ENCODE peak calls at places on chromosome 19, in five cellular contexts. One of them, this sample, is unnamed.
A peak's percentile ranks its signal among the peaks of the same experiment; 100 is the strongest.

GRCh38 chr19:28075229-28075628 is 1137.7 kb downstream of the UQCRFS1 start:
- DNase-seq in stimulated activated CD8-positive, alpha-beta memory T cell treated with anti-CD3 and anti-CD28 coated beads, Interleukin-15, amount 100 ng/mL, for 24 hours: no peak
- DNase-seq in T-helper 17 cell: no peak
- DNase-seq in CD8-positive, alpha-beta memory T cell: no peak
- DNase-seq in ELF-1: no peak
- DNase-seq in this sample: no peak

GRCh38 chr19:12766051-12766521 is 9.3 kb downstream of the HOOK2 start:
- DNase-seq in stimulated activated CD8-positive, alpha-beta memory T cell treated with anti-CD3 and anti-CD28 coated beads, Interleukin-15, amount 100 ng/mL, for 24 hours: peak; percentile 56
- DNase-seq in T-helper 17 cell: peak; percentile 61
- DNase-seq in CD8-positive, alpha-beta memory T cell: peak; percentile 84
- DNase-seq in ELF-1: peak; percentile 93
- DNase-seq in this sample: peak; percentile 95

GRCh38 chr19:7995756-7996155 is 9.7 kb downstream of the ELAVL1 start:
- DNase-seq in stimulated activated CD8-positive, alpha-beta memory T cell treated with anti-CD3 and anti-CD28 coated beads, Interleukin-15, amount 100 ng/mL, for 24 hours: no peak
- DNase-seq in T-helper 17 cell: no peak
- DNase-seq in CD8-positive, alpha-beta memory T cell: no peak
- DNase-seq in ELF-1: no peak
- DNase-seq in this sample: no peak

GRCh38 chr19:38917921-38918491 is 6.0 kb upstream of the CCER2 start:
- DNase-seq in stimulated activated CD8-positive, alpha-beta memory T cell treated with anti-CD3 and anti-CD28 coated beads, Interleukin-15, amount 100 ng/mL, for 24 hours: no peak
- DNase-seq in T-helper 17 cell: no peak
- DNase-seq in CD8-positive, alpha-beta memory T cell: no peak
- DNase-seq in ELF-1: peak; percentile 31
- DNase-seq in this sample: no peak

GRCh38 chr19:17762505-17763229 is 11.4 kb downstream of the FCHO1 start:
- DNase-seq in stimulated activated CD8-positive, alpha-beta memory T cell treated with anti-CD3 and anti-CD28 coated beads, Interleukin-15, amount 100 ng/mL, for 24 hours: no peak
- DNase-seq in T-helper 17 cell: no peak
- DNase-seq in CD8-positive, alpha-beta memory T cell: no peak
- DNase-seq in ELF-1: peak; percentile 96
- DNase-seq in this sample: peak; percentile 92

GRCh38 chr19:5914946-5915781 is 1.1 kb downstream of the CAPS start:
- DNase-seq in stimulated activated CD8-positive, alpha-beta memory T cell treated with anti-CD3 and anti-CD28 coated beads, Interleukin-15, amount 100 ng/mL, for 24 hours: no peak
- DNase-seq in T-helper 17 cell: no peak
- DNase-seq in CD8-positive, alpha-beta memory T cell: no peak
- DNase-seq in ELF-1: peak; percentile 54
- DNase-seq in this sample: no peak

GRCh38 chr19:14369399-14370168 is 11.7 kb upstream of the ADGRE5 start:
- DNase-seq in stimulated activated CD8-positive, alpha-beta memory T cell treated with anti-CD3 and anti-CD28 coated beads, Interleukin-15, amount 100 ng/mL, for 24 hours: peak; percentile 60
- DNase-seq in T-helper 17 cell: peak; percentile 87
- DNase-seq in CD8-positive, alpha-beta memory T cell: peak; percentile 95
- DNase-seq in ELF-1: no peak
- DNase-seq in this sample: no peak

GRCh38 chr19:28847468-28847867 is 365.5 kb downstream of the UQCRFS1 start:
- DNase-seq in stimulated activated CD8-positive, alpha-beta memory T cell treated with anti-CD3 and anti-CD28 coated beads, Interleukin-15, amount 100 ng/mL, for 24 hours: no peak
- DNase-seq in T-helper 17 cell: no peak
- DNase-seq in CD8-positive, alpha-beta memory T cell: no peak
- DNase-seq in ELF-1: no peak
- DNase-seq in this sample: no peak

GRCh38 chr19:47540748-47541147 is 25.9 kb upstream of the NAPA start:
- DNase-seq in stimulated activated CD8-positive, alpha-beta memory T cell treated with anti-CD3 and anti-CD28 coated beads, Interleukin-15, amount 100 ng/mL, for 24 hours: no peak
- DNase-seq in T-helper 17 cell: no peak
- DNase-seq in CD8-positive, alpha-beta memory T cell: no peak
- DNase-seq in ELF-1: no peak
- DNase-seq in this sample: no peak

GRCh38 chr19:13083008-13083404 is 19.7 kb downstream of the LYL1 start:
- DNase-seq in stimulated activated CD8-positive, alpha-beta memory T cell treated with anti-CD3 and anti-CD28 coated beads, Interleukin-15, amount 100 ng/mL, for 24 hours: no peak
- DNase-seq in T-helper 17 cell: no peak
- DNase-seq in CD8-positive, alpha-beta memory T cell: no peak
- DNase-seq in ELF-1: no peak
- DNase-seq in this sample: no peak

GRCh38 chr19:6868341-6868740 is 19.0 kb upstream of the ADGRE1 start:
- DNase-seq in stimulated activated CD8-positive, alpha-beta memory T cell treated with anti-CD3 and anti-CD28 coated beads, Interleukin-15, amount 100 ng/mL, for 24 hours: no peak
- DNase-seq in T-helper 17 cell: no peak
- DNase-seq in CD8-positive, alpha-beta memory T cell: no peak
- DNase-seq in ELF-1: no peak
- DNase-seq in this sample: no peak

GRCh38 chr19:10551698-10552301 is 8.1 kb downstream of the ATG4D start:
- DNase-seq in stimulated activated CD8-positive, alpha-beta memory T cell treated with anti-CD3 and anti-CD28 coated beads, Interleukin-15, amount 100 ng/mL, for 24 hours: no peak
- DNase-seq in T-helper 17 cell: no peak
- DNase-seq in CD8-positive, alpha-beta memory T cell: peak; percentile 62
- DNase-seq in ELF-1: peak; percentile 32
- DNase-seq in this sample: peak; percentile 62

GRCh38 chr19:35117017-35117570 is 1.5 kb downstream of the FXYD3 start:
- DNase-seq in stimulated activated CD8-positive, alpha-beta memory T cell treated with anti-CD3 and anti-CD28 coated beads, Interleukin-15, amount 100 ng/mL, for 24 hours: no peak
- DNase-seq in T-helper 17 cell: no peak
- DNase-seq in CD8-positive, alpha-beta memory T cell: no peak
- DNase-seq in ELF-1: no peak
- DNase-seq in this sample: no peak

GRCh38 chr19:3423183-3423829 is 56.9 kb downstream of the NFIC start:
- DNase-seq in stimulated activated CD8-positive, alpha-beta memory T cell treated with anti-CD3 and anti-CD28 coated beads, Interleukin-15, amount 100 ng/mL, for 24 hours: no peak
- DNase-seq in T-helper 17 cell: no peak
- DNase-seq in CD8-positive, alpha-beta memory T cell: no peak
- DNase-seq in ELF-1: no peak
- DNase-seq in this sample: no peak

GRCh38 chr19:50358483-50359431 is 6.7 kb downstream of the NAPSA start:
- DNase-seq in stimulated activated CD8-positive, alpha-beta memory T cell treated with anti-CD3 and anti-CD28 coated beads, Interleukin-15, amount 100 ng/mL, for 24 hours: peak; percentile 57
- DNase-seq in T-helper 17 cell: peak; percentile 65
- DNase-seq in CD8-positive, alpha-beta memory T cell: peak; percentile 84
- DNase-seq in ELF-1: peak; percentile 86
- DNase-seq in this sample: no peak

GRCh38 chr19:3986260-3987041 is 1.2 kb upstream of the EEF2 start:
- DNase-seq in stimulated activated CD8-positive, alpha-beta memory T cell treated with anti-CD3 and anti-CD28 coated beads, Interleukin-15, amount 100 ng/mL, for 24 hours: no peak
- DNase-seq in T-helper 17 cell: no peak
- DNase-seq in CD8-positive, alpha-beta memory T cell: peak; percentile 67
- DNase-seq in ELF-1: peak; percentile 78
- DNase-seq in this sample: peak; percentile 81

GRCh38 chr19:15815306-15815705 is at the start of gene OR10H1:
- DNase-seq in stimulated activated CD8-positive, alpha-beta memory T cell treated with anti-CD3 and anti-CD28 coated beads, Interleukin-15, amount 100 ng/mL, for 24 hours: no peak
- DNase-seq in T-helper 17 cell: no peak
- DNase-seq in CD8-positive, alpha-beta memory T cell: no peak
- DNase-seq in ELF-1: no peak
- DNase-seq in this sample: no peak

GRCh38 chr19:33175886-33176669 is 18.1 kb upstream of the LRP3 start:
- DNase-seq in stimulated activated CD8-positive, alpha-beta memory T cell treated with anti-CD3 and anti-CD28 coated beads, Interleukin-15, amount 100 ng/mL, for 24 hours: no peak
- DNase-seq in T-helper 17 cell: no peak
- DNase-seq in CD8-positive, alpha-beta memory T cell: no peak
- DNase-seq in ELF-1: no peak
- DNase-seq in this sample: peak; percentile 48

GRCh38 chr19:45507864-45508680 is 793 bp downstream of the VASP start:
- DNase-seq in stimulated activated CD8-positive, alpha-beta memory T cell treated with anti-CD3 and anti-CD28 coated beads, Interleukin-15, amount 100 ng/mL, for 24 hours: no peak
- DNase-seq in T-helper 17 cell: peak; percentile 31
- DNase-seq in CD8-positive, alpha-beta memory T cell: peak; percentile 62
- DNase-seq in ELF-1: peak; percentile 59
- DNase-seq in this sample: peak; percentile 89

GRCh38 chr19:5590865-5591154 is 23.1 kb upstream of the TINCR start:
- DNase-seq in stimulated activated CD8-positive, alpha-beta memory T cell treated with anti-CD3 and anti-CD28 coated beads, Interleukin-15, amount 100 ng/mL, for 24 hours: no peak
- DNase-seq in T-helper 17 cell: no peak
- DNase-seq in CD8-positive, alpha-beta memory T cell: no peak
- DNase-seq in ELF-1: no peak
- DNase-seq in this sample: no peak

GRCh38 chr19:4976412-4977298 is 7.7 kb downstream of the KDM4B start:
- DNase-seq in stimulated activated CD8-positive, alpha-beta memory T cell treated with anti-CD3 and anti-CD28 coated beads, Interleukin-15, amount 100 ng/mL, for 24 hours: no peak
- DNase-seq in T-helper 17 cell: no peak
- DNase-seq in CD8-positive, alpha-beta memory T cell: no peak
- DNase-seq in ELF-1: peak; percentile 82
- DNase-seq in this sample: peak; percentile 83

GRCh38 chr19:41696402-41697197 is 8.5 kb upstream of the CEACAM7 start:
- DNase-seq in stimulated activated CD8-positive, alpha-beta memory T cell treated with anti-CD3 and anti-CD28 coated beads, Interleukin-15, amount 100 ng/mL, for 24 hours: no peak
- DNase-seq in T-helper 17 cell: no peak
- DNase-seq in CD8-positive, alpha-beta memory T cell: no peak
- DNase-seq in ELF-1: peak; percentile 14
- DNase-seq in this sample: peak; percentile 87

GRCh38 chr19:14413765-14414171 is 5.4 kb downstream of the DDX39A start:
- DNase-seq in stimulated activated CD8-positive, alpha-beta memory T cell treated with anti-CD3 and anti-CD28 coated beads, Interleukin-15, amount 100 ng/mL, for 24 hours: no peak
- DNase-seq in T-helper 17 cell: no peak
- DNase-seq in CD8-positive, alpha-beta memory T cell: no peak
- DNase-seq in ELF-1: no peak
- DNase-seq in this sample: no peak

GRCh38 chr19:12166596-12166995 is 3.7 kb downstream of the ZNF136 start:
- DNase-seq in stimulated activated CD8-positive, alpha-beta memory T cell treated with anti-CD3 and anti-CD28 coated beads, Interleukin-15, amount 100 ng/mL, for 24 hours: no peak
- DNase-seq in T-helper 17 cell: no peak
- DNase-seq in CD8-positive, alpha-beta memory T cell: no peak
- DNase-seq in ELF-1: no peak
- DNase-seq in this sample: no peak

GRCh38 chr19:35549174-35549788 is 3.9 kb downstream of the TMEM147 start:
- DNase-seq in stimulated activated CD8-positive, alpha-beta memory T cell treated with anti-CD3 and anti-CD28 coated beads, Interleukin-15, amount 100 ng/mL, for 24 hours: no peak
- DNase-seq in T-helper 17 cell: peak; percentile 28
- DNase-seq in CD8-positive, alpha-beta memory T cell: peak; percentile 67
- DNase-seq in ELF-1: peak; percentile 82
- DNase-seq in this sample: peak; percentile 88

GRCh38 chr19:10580979-10581631 is 6.0 kb downstream of the AP1M2 start:
- DNase-seq in stimulated activated CD8-positive, alpha-beta memory T cell treated with anti-CD3 and anti-CD28 coated beads, Interleukin-15, amount 100 ng/mL, for 24 hours: peak; percentile 69
- DNase-seq in T-helper 17 cell: peak; percentile 74
- DNase-seq in CD8-positive, alpha-beta memory T cell: peak; percentile 91
- DNase-seq in ELF-1: peak; percentile 93
- DNase-seq in this sample: peak; percentile 96

GRCh38 chr19:37506387-37507166 is at the start of gene ZNF793:
- DNase-seq in stimulated activated CD8-positive, alpha-beta memory T cell treated with anti-CD3 and anti-CD28 coated beads, Interleukin-15, amount 100 ng/mL, for 24 hours: peak; percentile 59
- DNase-seq in T-helper 17 cell: peak; percentile 70
- DNase-seq in CD8-positive, alpha-beta memory T cell: peak; percentile 89
- DNase-seq in ELF-1: peak; percentile 91
- DNase-seq in this sample: peak; percentile 94

GRCh38 chr19:57719424-57719823 is 8.0 kb downstream of the ZNF671 start:
- DNase-seq in stimulated activated CD8-positive, alpha-beta memory T cell treated with anti-CD3 and anti-CD28 coated beads, Interleukin-15, amount 100 ng/mL, for 24 hours: no peak
- DNase-seq in T-helper 17 cell: no peak
- DNase-seq in CD8-positive, alpha-beta memory T cell: no peak
- DNase-seq in ELF-1: no peak
- DNase-seq in this sample: no peak

GRCh38 chr19:36255316-36255715 is 40.4 kb downstream of the ZNF146 start:
- DNase-seq in stimulated activated CD8-positive, alpha-beta memory T cell treated with anti-CD3 and anti-CD28 coated beads, Interleukin-15, amount 100 ng/mL, for 24 hours: no peak
- DNase-seq in T-helper 17 cell: no peak
- DNase-seq in CD8-positive, alpha-beta memory T cell: no peak
- DNase-seq in ELF-1: no peak
- DNase-seq in this sample: no peak

GRCh38 chr19:54312011-54312410 is 955 bp downstream of the LILRA5 start:
- DNase-seq in stimulated activated CD8-positive, alpha-beta memory T cell treated with anti-CD3 and anti-CD28 coated beads, Interleukin-15, amount 100 ng/mL, for 24 hours: no peak
- DNase-seq in T-helper 17 cell: no peak
- DNase-seq in CD8-positive, alpha-beta memory T cell: no peak
- DNase-seq in ELF-1: no peak
- DNase-seq in this sample: no peak

GRCh38 chr19:42313096-42313839 is at the start of gene TMEM145:
- DNase-seq in stimulated activated CD8-positive, alpha-beta memory T cell treated with anti-CD3 and anti-CD28 coated beads, Interleukin-15, amount 100 ng/mL, for 24 hours: no peak
- DNase-seq in T-helper 17 cell: no peak
- DNase-seq in CD8-positive, alpha-beta memory T cell: no peak
- DNase-seq in ELF-1: peak; percentile 70
- DNase-seq in this sample: peak; percentile 84

GRCh38 chr19:40217027-40217810 is 965 bp downstream of the TTC9B start:
- DNase-seq in stimulated activated CD8-positive, alpha-beta memory T cell treated with anti-CD3 and anti-CD28 coated beads, Interleukin-15, amount 100 ng/mL, for 24 hours: no peak
- DNase-seq in T-helper 17 cell: no peak
- DNase-seq in CD8-positive, alpha-beta memory T cell: no peak
- DNase-seq in ELF-1: peak; percentile 67
- DNase-seq in this sample: peak; percentile 92

This sample was measured in endodermal cell.